ENCODE peak calls at places on chromosomes 3 and 15, in six cellular contexts. X is A549, U is stomach, H is suprapubic skin, W is transverse colon, M is esophagus muscularis mucosa. L is an unnamed sample. For H3K9me3, the result is how much of the 10 kb centered on the place peaks cover.

GRCh38 chr3:139230391-139230790 is 113.4 kb upstream of the MRPS22 start:
- DNase-seq in M (no peak), W (no peak), H (no peak), X (no peak), U (no peak), L (no peak)

GRCh38 chr3:111253733-111254132 is 182.1 kb downstream of the NECTIN3 start:
- DNase-seq in U (no peak), H (no peak), W (no peak), M (no peak), X (no peak), L (no peak)

GRCh38 chr3:184377374-184377773 is 633 bp downstream of the THPO start:
- DNase-seq in W (no peak), H (no peak), X (no peak), M (no peak), U (no peak), L (peak)

GRCh38 chr3:116059421-116060096 is 385.7 kb downstream of the LSAMP start:
- DNase-seq in H (no peak), U (no peak), M (no peak), X (peak), W (no peak), L (no peak)

GRCh38 chr3:70096376-70097055 is 97.0 kb downstream of the SAMMSON start:
- DNase-seq in U (no peak), X (no peak), M (no peak), H (no peak), W (no peak), L (no peak)

GRCh38 chr3:102536479-102536878 is 101.7 kb downstream of the ZPLD1 start:
- DNase-seq in M (no peak), X (peak), U (no peak), H (no peak), W (no peak), L (no peak)

GRCh38 chr3:69013256-69014021 is at the start of gene EOGT:
- DNase-seq in M (peak), H (peak), X (peak), W (peak), U (peak), L (peak)

GRCh38 chr15:75966073-75966472 is 46.2 kb downstream of the NRG4 start:
- DNase-seq in M (no peak), X (no peak), U (no peak), W (no peak), H (no peak), L (no peak)

GRCh38 chr3:29513236-29513635 is 232.4 kb downstream of the RBMS3 start:
- DNase-seq in M (no peak), U (no peak), X (no peak), H (no peak), W (no peak), L (peak)

GRCh38 chr3:14617508-14618023 is 34.0 kb upstream of the CCDC174 start:
- DNase-seq in W (no peak), U (no peak), X (no peak), H (no peak), M (no peak), L (no peak)

GRCh38 chr3:53694051-53694450 is 152.2 kb downstream of the CHDH start:
- DNase-seq in H (no peak), M (peak), W (no peak), U (no peak), X (no peak), L (peak)

GRCh38 chr3:53693441-53693840 is 152.8 kb downstream of the CHDH start:
- DNase-seq in M (no peak), U (no peak), H (no peak), X (no peak), W (no peak), L (no peak)

GRCh38 chr3:53690521-53690920 is 155.7 kb downstream of the CHDH start:
- DNase-seq in X (no peak), M (peak), H (no peak), U (no peak), W (no peak), L (no peak)

GRCh38 chr3:53689681-53690080 is 156.5 kb downstream of the CHDH start:
- DNase-seq in W (no peak), H (no peak), X (no peak), M (no peak), U (no peak), L (no peak)

GRCh38 chr3:53691885-53692284 is 154.3 kb downstream of the CHDH start:
- DNase-seq in U (no peak), M (no peak), H (no peak), X (no peak), W (no peak), L (no peak)
- TF ChIP-seq EP300 in U (no peak), M (no peak), H (no peak), X (no peak), W (no peak), L (no peak)

DNA sequence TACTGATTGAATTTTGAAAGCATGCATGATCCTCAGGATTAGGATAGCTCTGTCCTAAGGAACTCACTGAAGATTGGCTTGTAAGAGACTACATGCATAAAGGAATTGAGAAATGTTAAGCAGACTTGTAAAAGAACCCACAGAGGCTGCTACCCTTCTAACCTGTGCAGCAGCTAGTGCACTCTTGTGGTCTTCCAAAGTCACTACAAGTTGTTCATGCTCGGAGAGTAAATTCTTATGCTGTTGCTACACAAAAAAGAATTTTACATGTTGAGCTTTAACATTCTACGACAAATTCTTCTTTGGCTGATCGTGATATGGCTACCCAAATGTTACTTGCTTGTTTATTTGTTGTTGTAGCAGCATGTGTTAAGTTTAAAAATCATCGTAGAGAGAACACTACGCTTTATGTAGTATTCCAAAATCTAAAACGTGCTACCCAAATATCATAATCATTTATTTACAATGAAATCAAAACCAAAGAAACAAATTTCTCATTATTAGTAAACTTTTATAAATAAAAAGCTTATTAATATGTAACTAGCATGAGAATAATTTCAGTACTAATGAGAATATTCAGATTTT is 55.0 kb downstream of the GOLIM4 start:
- DNase-seq in H (no peak), X (peak), U (no peak), W (no peak), M (no peak), L (no peak)
- TF ChIP-seq CTCF in H (no peak), X (peak), U (peak), W (peak), M (peak), L (no peak)

GRCh38 chr15:50744601-50745000 is 20.9 kb downstream of the SPPL2A start:
- DNase-seq in U (no peak), W (no peak), H (no peak), M (no peak), X (no peak), L (no peak)

GRCh38 chr15:50753463-50753862 is 12.0 kb downstream of the SPPL2A start:
- DNase-seq in U (no peak), M (no peak), X (no peak), W (no peak), H (no peak), L (no peak)

GRCh38 chr15:50751394-50751793 is 14.1 kb downstream of the SPPL2A start:
- DNase-seq in X (no peak), U (no peak), W (no peak), H (no peak), M (no peak), L (no peak)

GRCh38 chr15:50750227-50750597 is 15.3 kb downstream of the SPPL2A start:
- DNase-seq in H (no peak), M (no peak), X (no peak), W (no peak), U (no peak), L (no peak)
- H3K9me3 ChIP-seq in H (under half), M (under half), X (under half), W (under half), U (under half), L (under half)

GRCh38 chr3:9278498-9278897 is 29.1 kb upstream of the SRGAP3 start:
- DNase-seq in H (no peak), X (no peak), W (no peak), M (no peak), U (no peak), L (no peak)

GRCh38 chr3:9276761-9277370 is 27.4 kb upstream of the SRGAP3 start:
- DNase-seq in X (no peak), U (no peak), M (no peak), W (no peak), H (no peak), L (no peak)

GRCh38 chr3:9278085-9278484 is 28.6 kb upstream of the SRGAP3 start:
- DNase-seq in X (no peak), M (no peak), U (no peak), W (no peak), H (no peak), L (no peak)

GRCh38 chr3:9279959-9280358 is 30.5 kb upstream of the SRGAP3 start:
- DNase-seq in W (no peak), X (no peak), M (no peak), H (no peak), U (no peak), L (no peak)

GRCh38 chr3:9280477-9281219 is 31.2 kb upstream of the SRGAP3 start:
- DNase-seq in X (no peak), W (no peak), M (no peak), H (no peak), U (no peak), L (no peak)
- TF ChIP-seq EP300 in X (no peak), W (no peak), M (no peak), H (no peak), U (no peak), L (no peak)

GRCh38 chr3:152540120-152540519 is 271.4 kb downstream of the MBNL1 start:
- DNase-seq in X (no peak), M (no peak), U (no peak), H (no peak), W (no peak), L (no peak)

GRCh38 chr3:152538518-152538917 is 269.8 kb downstream of the MBNL1 start:
- DNase-seq in U (no peak), X (no peak), W (no peak), M (no peak), H (no peak), L (no peak)

GRCh38 chr3:152539191-152539764 is 270.5 kb downstream of the MBNL1 start:
- DNase-seq in U (no peak), W (no peak), M (no peak), H (no peak), X (no peak), L (no peak)
- TF ChIP-seq CTCF in U (no peak), W (no peak), M (no peak), H (no peak), X (no peak), L (no peak)

DNA sequence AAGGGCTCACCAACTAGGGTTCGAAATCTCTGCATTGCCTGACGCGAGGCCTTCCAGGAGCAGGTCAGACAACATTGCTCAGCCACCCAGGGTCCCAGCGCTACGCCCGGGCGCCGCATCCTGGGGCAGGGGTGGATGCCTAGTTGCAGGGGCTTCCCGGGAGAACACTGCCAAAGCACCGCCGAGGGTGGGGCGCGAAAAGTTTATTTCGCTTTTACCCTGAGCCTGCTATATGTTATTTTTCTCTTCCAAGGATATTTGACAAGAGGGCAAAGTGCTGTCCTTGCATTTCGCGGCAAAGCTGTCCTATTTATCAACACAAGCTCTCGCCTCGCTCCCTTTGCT is 549 bp upstream of the SOX14 start:
- DNase-seq in H (no peak), M (no peak), U (no peak), X (no peak), W (no peak), L (no peak)
- H3K9me3 ChIP-seq in H (under half), M (under half), U (under half), X (under half), W (under half), L (under half)

GRCh38 chr3:10822055-10822454 is 6.0 kb downstream of the SLC6A11 start:
- DNase-seq in M (no peak), W (no peak), X (no peak), H (no peak), U (no peak), L (no peak)

GRCh38 chr3:10817506-10817905 is 1.5 kb downstream of the SLC6A11 start:
- DNase-seq in M (no peak), U (no peak), X (no peak), W (no peak), H (no peak), L (no peak)

GRCh38 chr3:10824468-10824867 is 8.4 kb downstream of the SLC6A11 start:
- DNase-seq in X (no peak), H (no peak), M (no peak), W (no peak), U (no peak), L (no peak)

GRCh38 chr3:10822708-10823515 is 6.9 kb downstream of the SLC6A11 start:
- DNase-seq in U (no peak), M (no peak), X (no peak), W (no peak), H (no peak), L (no peak)

DNA sequence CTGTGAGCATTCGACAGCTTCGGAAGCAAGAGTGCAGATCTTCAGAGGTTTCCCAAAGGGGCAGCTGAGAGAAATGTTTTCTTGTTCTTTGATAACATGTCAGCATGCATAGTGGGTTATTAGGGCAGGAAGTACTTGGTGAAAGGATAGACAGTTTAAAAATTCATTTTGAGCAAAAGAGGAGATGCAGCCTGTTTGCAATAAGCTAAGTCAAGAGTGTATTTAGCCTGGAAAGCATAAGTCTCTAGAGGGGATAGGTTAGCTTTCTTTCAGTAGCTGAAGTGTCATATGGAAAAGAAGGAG is 7.4 kb downstream of the SLC6A11 start:
- DNase-seq in M (no peak), U (no peak), X (no peak), H (no peak), W (no peak), L (no peak)
- TF ChIP-seq EP300 in M (no peak), U (no peak), X (no peak), H (no peak), W (no peak), L (no peak)

GRCh38 chr15:46309914-46310313 is 675.1 kb downstream of the SQOR start:
- DNase-seq in X (no peak), H (no peak), M (no peak), U (no peak), W (no peak), L (no peak)

DNA sequence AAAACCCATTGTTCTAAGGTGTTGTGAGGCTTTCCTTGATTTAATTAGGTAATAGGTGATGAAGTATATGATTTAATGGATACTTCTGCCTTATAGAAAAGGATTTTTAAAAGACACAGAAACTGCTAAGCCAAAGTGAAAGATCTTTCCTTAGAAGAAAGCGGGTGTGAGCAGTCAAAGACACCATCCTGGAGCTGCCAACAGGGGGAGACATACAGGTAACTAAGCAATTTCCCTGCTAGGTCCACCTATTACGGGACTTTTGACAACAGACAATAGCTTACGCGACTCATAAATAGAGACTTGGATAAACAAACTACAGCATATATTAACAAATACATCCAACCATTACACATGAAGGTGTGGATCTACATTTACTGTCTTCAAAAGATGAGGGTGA is 669.5 kb downstream of the SQOR start:
- DNase-seq in M (no peak), H (no peak), X (peak), W (no peak), U (no peak), L (no peak)
- TF ChIP-seq CTCF in M (no peak), H (no peak), X (peak), W (no peak), U (no peak), L (no peak)

GRCh38 chr15:25246641-25247417 is 192.0 kb downstream of the UBE3A start:
- DNase-seq in X (no peak), M (peak), U (peak), W (peak), H (peak), L (peak)
- H3K9me3 ChIP-seq in X (under half), M (half or more), U (half or more), W (under half), H (under half), L (under half)

GRCh38 chr3:147173280-147173679 is 233.1 kb downstream of the ZIC4 start:
- DNase-seq in U (no peak), H (no peak), X (no peak), M (no peak), W (no peak), L (no peak)
- TF ChIP-seq EP300 in U (no peak), H (no peak), X (no peak), M (no peak), W (no peak), L (no peak)

L was measured in sigmoid colon.